ENCODE peak calls at places on chromosomes 2 and 18, in seven cellular contexts. V is A549, J is thyroid gland, R is stomach, I is right lobe of liver, T is spleen, U is tibial nerve. Q is an unnamed sample.

GRCh38 chr18:79923896-79924585 is 27.4 kb downstream of the SLC66A2 start:
- DNase-seq in R (peak), J (peak), T (peak), U (no peak), I (no peak), V (no peak), Q (no peak)

GRCh38 chr18:63197246-63197791 is 122.2 kb downstream of the BCL2 start:
- DNase-seq in U (no peak), V (no peak), T (no peak), J (no peak), R (no peak), I (no peak), Q (no peak)

GRCh38 chr18:48946329-48946835 is 4.4 kb downstream of the SMAD7 start:
- DNase-seq in V (no peak), T (no peak), U (no peak), J (peak), R (peak), I (no peak), Q (peak)

GRCh38 chr2:11009866-11010265 is 98.1 kb downstream of the KCNF1 start:
- DNase-seq in T (no peak), R (no peak), U (no peak), I (no peak), J (no peak), V (no peak), Q (no peak)

GRCh38 chr18:58615150-58616132 is 13.4 kb downstream of the ALPK2 start:
- DNase-seq in J (no peak), R (peak), I (no peak), V (no peak), T (no peak), U (no peak), Q (peak)

GRCh38 chr2:27261926-27262298 is 935 bp downstream of the SLC30A3 start:
- DNase-seq in I (no peak), T (no peak), V (no peak), U (no peak), R (no peak), J (no peak), Q (no peak)

GRCh38 chr18:1578505-1578904 is 673.8 kb downstream of the ADCYAP1 start:
- DNase-seq in R (no peak), I (no peak), V (no peak), U (no peak), J (no peak), T (no peak), Q (no peak)

GRCh38 chr2:48228345-48228684 is 301.6 kb upstream of the STON1 start:
- DNase-seq in J (no peak), I (no peak), U (no peak), T (no peak), R (no peak), V (no peak), Q (no peak)

GRCh38 chr2:12717191-12717987 is 653 bp downstream of the TRIB2 start:
- DNase-seq in J (peak), U (peak), I (peak), T (peak), V (peak), R (peak), Q (peak)

GRCh38 chr2:214005337-214005736 is 405.5 kb upstream of the VWC2L start:
- DNase-seq in V (no peak), J (no peak), I (no peak), U (no peak), T (no peak), R (no peak), Q (no peak)

GRCh38 chr2:46183426-46183825 is 113.8 kb upstream of the EPAS1 start:
- DNase-seq in J (no peak), R (no peak), T (no peak), I (peak), V (no peak), U (no peak), Q (no peak)

GRCh38 chr2:178865999-178866398 is 58.8 kb upstream of the TTN start:
- DNase-seq in V (no peak), I (no peak), U (no peak), J (no peak), T (no peak), R (no peak), Q (no peak)

GRCh38 chr18:23828426-23828825 is 139.2 kb downstream of the LAMA3 start:
- DNase-seq in U (no peak), J (no peak), V (peak), T (no peak), R (no peak), I (no peak), Q (no peak)

GRCh38 chr2:23828256-23828980 is 98.5 kb downstream of the ATAD2B start:
- DNase-seq in R (no peak), V (no peak), U (no peak), I (no peak), T (no peak), J (no peak), Q (no peak)

GRCh38 chr2:96602330-96602823 is 35.7 kb downstream of the KANSL3 start:
- DNase-seq in R (peak), J (no peak), V (no peak), U (no peak), I (peak), T (no peak), Q (peak)

GRCh38 chr2:225457462-225457861 is 58.0 kb downstream of the NYAP2 start:
- DNase-seq in U (no peak), J (no peak), R (no peak), T (no peak), V (no peak), I (no peak), Q (no peak)

GRCh38 chr2:235951980-235952379 is 216.2 kb downstream of the GBX2 start:
- DNase-seq in J (no peak), T (no peak), R (no peak), I (no peak), V (no peak), U (no peak), Q (no peak)

GRCh38 chr2:114405486-114406250 is 36.8 kb upstream of the DPP10 start:
- DNase-seq in T (no peak), J (no peak), U (no peak), R (no peak), I (no peak), V (no peak), Q (no peak)

GRCh38 chr2:190532581-190532980 is 1.9 kb downstream of the NEMP2 start:
- DNase-seq in U (no peak), R (no peak), V (no peak), I (peak), J (peak), T (no peak), Q (no peak)

GRCh38 chr2:230847883-230848388 is 16.8 kb upstream of the ITM2C start:
- DNase-seq in R (peak), T (peak), V (peak), J (peak), I (peak), U (peak), Q (peak)

GRCh38 chr2:51720826-51721225 is 688.9 kb upstream of the NRXN1 start:
- DNase-seq in R (no peak), I (no peak), T (no peak), V (no peak), J (no peak), U (no peak), Q (no peak)

GRCh38 chr18:9429662-9429993 is 45.7 kb upstream of the RALBP1 start:
- DNase-seq in I (no peak), T (no peak), U (no peak), R (no peak), J (no peak), V (no peak), Q (no peak)

GRCh38 chr2:98387478-98387877 is 41.2 kb downstream of the CNGA3 start:
- DNase-seq in J (no peak), I (no peak), T (no peak), V (no peak), U (no peak), R (no peak), Q (no peak)

GRCh38 chr18:864872-865273 is 39.8 kb upstream of the ADCYAP1 start:
- DNase-seq in J (peak), V (peak), I (peak), R (peak), T (peak), U (peak), Q (peak)

GRCh38 chr2:102181919-102182635 is 4.7 kb upstream of the IL1RL2 start:
- DNase-seq in U (no peak), R (no peak), T (no peak), I (no peak), J (no peak), V (no peak), Q (no peak)

GRCh38 chr2:219549619-219550018 is 5.8 kb downstream of the TMEM198 start:
- DNase-seq in V (no peak), T (no peak), I (no peak), J (no peak), U (no peak), R (no peak), Q (no peak)

GRCh38 chr2:104703669-104704068 is 150.2 kb upstream of the POU3F3 start:
- DNase-seq in R (no peak), T (no peak), U (no peak), J (no peak), I (no peak), V (no peak), Q (no peak)

GRCh38 chr2:25323042-25323514 is 18.6 kb downstream of the DNMT3A start:
- DNase-seq in U (no peak), T (no peak), I (no peak), V (no peak), J (no peak), R (no peak), Q (no peak)

GRCh38 chr18:2905802-2906521 is 59.2 kb downstream of the EMILIN2 start:
- DNase-seq in T (peak), V (peak), I (peak), R (peak), J (peak), U (peak), Q (no peak)

GRCh38 chr18:45774065-45774521 is 50.1 kb downstream of the SLC14A1 start:
- DNase-seq in T (no peak), R (no peak), U (no peak), V (no peak), I (no peak), J (no peak), Q (no peak)

GRCh38 chr2:107414376-107414775 is 412.3 kb upstream of the RGPD4 start:
- DNase-seq in J (no peak), U (no peak), V (no peak), I (no peak), R (no peak), T (no peak), Q (no peak)

GRCh38 chr2:238166391-238167343 is 7.9 kb downstream of the ERFE start:
- DNase-seq in T (peak), R (peak), V (no peak), U (no peak), I (no peak), J (peak), Q (no peak)

GRCh38 chr2:157438907-157439791 is 4.7 kb downstream of the CYTIP start:
- DNase-seq in U (no peak), I (no peak), J (no peak), T (no peak), V (no peak), R (no peak), Q (no peak)

GRCh38 chr2:181770145-181770544 is 89.8 kb upstream of the NEUROD1 start:
- DNase-seq in U (no peak), T (no peak), I (no peak), R (no peak), J (no peak), V (no peak), Q (no peak)

GRCh38 chr2:170813611-170814550 is 2.8 kb upstream of the GAD1 start:
- DNase-seq in I (no peak), J (peak), R (no peak), V (no peak), U (no peak), T (no peak), Q (no peak)

GRCh38 chr2:119367472-119368099 is 809 bp downstream of the DBI start:
- DNase-seq in V (peak), J (peak), T (peak), U (no peak), R (peak), I (peak), Q (peak)

GRCh38 chr18:75130591-75131274 is 78.2 kb downstream of the PTGR3 start:
- DNase-seq in J (no peak), U (no peak), I (no peak), T (peak), R (no peak), V (no peak), Q (no peak)
- TF ChIP-seq CTCF in J (no peak), U (no peak), I (no peak), T (no peak), R (no peak), V (no peak), Q (no peak)

GRCh38 chr2:43218221-43218549 is 8.2 kb downstream of the ZFP36L2 start:
- DNase-seq in T (no peak), U (no peak), J (peak), R (no peak), I (no peak), V (no peak), Q (no peak)

GRCh38 chr2:43218550-43219382 is 7.6 kb downstream of the ZFP36L2 start:
- DNase-seq in R (peak), U (no peak), T (peak), V (no peak), J (no peak), I (peak), Q (peak)

GRCh38 chr2:43220982-43221659 is 5.3 kb downstream of the ZFP36L2 start:
- DNase-seq in R (peak), U (no peak), T (peak), V (no peak), J (peak), I (no peak), Q (peak)

GRCh38 chr2:43220229-43220981 is 6.0 kb downstream of the ZFP36L2 start:
- DNase-seq in I (no peak), R (no peak), J (no peak), V (no peak), U (no peak), T (peak), Q (no peak)

GRCh38 chr2:43219383-43220228 is 6.8 kb downstream of the ZFP36L2 start:
- DNase-seq in T (peak), I (peak), R (peak), U (peak), V (peak), J (peak), Q (peak)
- TF ChIP-seq POLR2A in T (peak), I (peak), R (no peak), U (peak), V (peak), J (no peak), Q (peak)

DNA sequence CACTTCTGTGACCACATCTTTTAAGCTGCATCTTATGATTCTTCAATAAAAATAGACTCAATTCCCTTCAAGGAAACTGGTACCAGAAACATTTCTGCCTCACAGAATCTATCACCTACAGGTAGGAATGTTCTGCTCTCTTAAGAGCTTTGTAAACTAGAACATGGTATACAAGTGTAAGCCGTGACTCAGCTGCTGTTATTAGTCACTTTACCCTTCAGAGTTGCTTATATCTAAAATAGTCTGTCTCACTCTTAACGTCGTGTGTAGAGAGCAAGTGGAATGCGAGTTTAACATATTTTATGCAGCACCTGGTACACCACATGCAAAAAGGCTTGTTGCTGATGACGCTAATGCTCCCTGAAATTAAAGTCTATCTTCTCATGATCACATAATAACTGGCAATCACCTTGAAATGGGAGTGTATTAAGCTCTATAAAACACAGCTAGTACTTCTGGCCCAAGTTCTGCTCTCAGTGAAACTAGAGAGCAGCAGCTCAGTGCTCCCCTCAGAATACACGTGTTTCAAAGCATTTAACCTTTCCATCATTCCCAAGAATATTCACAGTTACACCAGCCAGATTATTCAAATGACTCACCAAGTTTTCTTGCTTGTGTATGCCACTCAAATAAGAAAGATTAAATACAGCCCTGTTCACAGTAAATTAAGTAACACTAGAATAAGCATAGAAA is 420.0 kb downstream of the ZEB2 start:
- DNase-seq in I (no peak), T (no peak), V (peak), U (no peak), R (no peak), J (no peak), Q (no peak)
- TF ChIP-seq CTCF in I (no peak), T (no peak), V (no peak), U (no peak), R (no peak), J (no peak), Q (peak)

GRCh38 chr2:1755436-1756191 is 11.3 kb upstream of the PXDN start:
- DNase-seq in U (no peak), J (no peak), T (peak), V (no peak), R (peak), I (no peak), Q (no peak)
- TF ChIP-seq POLR2A in U (no peak), J (no peak), T (no peak), V (no peak), R (no peak), I (no peak), Q (no peak)

DNA sequence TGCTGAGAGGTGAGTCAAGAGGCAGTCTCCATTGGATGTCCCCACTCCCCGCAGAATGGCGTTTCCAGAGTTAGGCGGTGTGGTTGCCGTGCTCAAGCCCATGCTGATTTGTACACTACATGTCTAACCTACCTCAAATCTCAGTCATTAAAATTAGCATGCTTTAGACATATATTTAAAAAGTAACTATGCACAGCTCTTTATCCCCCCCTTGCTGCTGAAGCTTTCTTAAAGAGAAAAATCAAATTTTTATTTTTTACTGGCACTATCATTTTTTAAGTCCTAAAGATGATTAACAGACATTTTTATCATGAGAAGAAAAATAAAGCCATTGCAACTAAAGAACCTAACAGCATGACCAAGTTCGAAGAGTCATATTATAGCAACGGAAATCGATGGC is 42.9 kb downstream of the BOLA3 start:
- DNase-seq in V (no peak), R (no peak), J (no peak), I (no peak), U (no peak), T (no peak), Q (no peak)
- TF ChIP-seq CTCF in V (no peak), R (no peak), J (peak), I (peak), U (no peak), T (no peak), Q (no peak)

GRCh38 chr2:201233192-201234166 is 26.9 kb upstream of the CASP8 start:
- DNase-seq in J (peak), I (peak), R (peak), T (peak), V (peak), U (no peak), Q (peak)
- TF ChIP-seq POLR2A in J (no peak), I (peak), R (no peak), T (peak), V (peak), U (no peak), Q (peak)

DNA sequence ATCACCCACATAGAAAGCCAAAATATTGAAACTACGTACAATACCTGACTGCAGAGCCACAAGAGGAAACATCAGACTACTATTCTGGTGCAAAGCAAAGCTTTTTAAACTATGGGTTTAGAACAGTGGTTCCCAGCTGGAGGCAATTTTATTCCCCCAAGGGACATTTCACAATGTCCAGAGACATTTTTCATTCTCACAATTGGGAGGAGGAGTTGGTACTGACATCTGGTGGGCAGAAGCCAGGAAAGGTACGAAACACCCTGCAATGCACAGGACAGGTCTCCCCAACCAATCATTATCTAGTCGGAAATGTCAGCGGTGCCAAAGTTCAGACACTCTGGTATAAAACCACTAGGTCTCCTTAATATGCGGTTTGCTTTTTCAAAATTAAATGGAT is 88.4 kb upstream of the ARL5A start:
- DNase-seq in T (no peak), R (no peak), I (no peak), J (no peak), V (no peak), U (no peak), Q (no peak)
- TF ChIP-seq CTCF in T (no peak), R (no peak), I (no peak), J (no peak), V (no peak), U (no peak), Q (no peak)

GRCh38 chr2:108787209-108787558 is 613 bp downstream of the CCDC138 start:
- DNase-seq in T (no peak), J (no peak), V (no peak), R (no peak), U (no peak), I (no peak), Q (no peak)

GRCh38 chr2:108786008-108786353 is 590 bp upstream of the CCDC138 start:
- DNase-seq in R (no peak), J (no peak), T (no peak), U (no peak), V (no peak), I (no peak), Q (no peak)

DNA sequence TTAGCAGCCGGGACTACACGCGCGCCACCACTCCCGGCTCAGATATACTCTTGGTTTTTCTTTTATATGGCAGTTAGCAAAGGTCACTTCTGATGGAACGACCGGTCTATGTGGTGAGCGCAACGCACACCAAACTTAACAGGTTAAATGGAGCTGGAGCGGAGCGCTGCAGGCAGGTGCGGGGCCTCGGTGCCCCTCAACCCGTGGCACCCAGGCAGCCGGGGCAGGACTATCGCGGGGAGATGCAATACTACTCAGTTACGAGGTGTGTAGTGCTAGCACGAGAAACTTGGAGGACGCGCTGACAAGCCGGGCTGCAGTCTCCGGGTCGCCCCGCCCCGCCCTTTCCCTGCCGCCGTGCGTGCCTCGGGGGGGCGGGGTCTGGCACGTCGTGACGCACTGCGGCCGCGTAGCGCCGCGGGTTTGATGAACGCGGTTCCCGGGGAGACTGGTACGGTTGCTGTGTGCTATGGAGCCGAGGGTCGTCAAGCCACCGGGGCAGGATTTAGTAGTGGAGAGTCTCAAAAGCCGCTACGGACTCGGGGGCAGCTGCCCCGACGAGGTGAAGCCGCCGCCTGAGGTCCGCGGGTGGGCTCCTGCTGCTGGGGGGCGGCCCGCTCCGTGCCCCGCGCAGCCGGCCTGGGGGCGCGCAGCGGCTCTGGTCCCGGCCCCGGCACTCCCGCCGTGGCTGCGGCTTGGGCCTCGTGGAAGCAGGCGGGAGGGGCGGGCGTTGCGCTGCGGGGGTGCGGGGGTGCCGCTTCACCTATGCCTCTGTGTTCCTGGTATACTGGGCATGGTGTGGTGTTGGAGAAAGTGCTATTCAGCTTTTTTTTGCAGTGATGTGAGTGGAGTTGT is at the start of gene CCDC138:
- DNase-seq in T (peak), I (peak), J (peak), V (peak), U (peak), R (peak), Q (peak)
- TF ChIP-seq POLR2A in T (no peak), I (peak), J (no peak), V (peak), U (peak), R (no peak), Q (no peak)

Q was measured in body of pancreas.